ENCODE peak calls at places on chromosomes 11 and 22, in eight cellular contexts. I, U, C, Y, B, H, R and W are unnamed samples.

GRCh38 chr22:32042924-32043323 is at the start of gene SLC5A1:
- DNase-seq in U (no peak), C (no peak), I (no peak), B (no peak), R (no peak), Y (no peak), H (no peak), W (no peak)

GRCh38 chr11:12271241-12271640 is 106.1 kb upstream of the PARVA start:
- DNase-seq in B (no peak), U (no peak), H (no peak), R (no peak), Y (no peak), C (no peak), I (no peak), W (no peak)

GRCh38 chr11:24513837-24514594 is 17.2 kb downstream of the LUZP2 start:
- DNase-seq in I (no peak), H (no peak), U (no peak), B (no peak), R (no peak), C (no peak), Y (no peak), W (no peak)

GRCh38 chr22:39349506-39349966 is 255 bp upstream of the SYNGR1 start:
- DNase-seq in H (peak; percentile 62), R (no peak), C (peak; percentile 42), B (no peak), U (peak; percentile 53), Y (peak; percentile 19), I (peak; percentile 64), W (peak; percentile 60)

GRCh38 chr11:120660024-120660565 is 148.5 kb downstream of the GRIK4 start:
- DNase-seq in Y (no peak), H (peak; percentile 49), R (peak; percentile 32), C (peak; percentile 79), I (peak; percentile 42), U (peak; percentile 44), B (no peak), W (peak; percentile 84)

GRCh38 chr22:36234211-36234610 is 5.1 kb downstream of the APOL2 start:
- DNase-seq in I (no peak), H (no peak), C (no peak), B (no peak), Y (no peak), U (no peak), R (no peak), W (no peak)

GRCh38 chr11:104041792-104042191 is 5.4 kb downstream of the DDI1 start:
- DNase-seq in H (no peak), R (no peak), B (no peak), Y (no peak), C (no peak), I (no peak), U (no peak), W (no peak)

GRCh38 chr11:65297026-65297667 is 17.5 kb upstream of the CDC42EP2 start:
- DNase-seq in C (no peak), H (no peak), B (no peak), Y (no peak), R (no peak), U (no peak), I (no peak), W (no peak)

GRCh38 chr11:132200303-132200936 is 830.0 kb downstream of the NTM start:
- DNase-seq in C (peak; percentile 6), I (no peak), H (no peak), Y (no peak), U (no peak), B (no peak), R (no peak), W (no peak)

GRCh38 chr22:38104084-38104483 is 6.4 kb downstream of the BAIAP2L2 start:
- DNase-seq in U (no peak), I (peak; percentile 61), R (no peak), H (no peak), C (peak; percentile 76), Y (no peak), B (no peak), W (peak; percentile 45)

GRCh38 chr22:29157759-29158535 is 47.7 kb upstream of the EMID1 start:
- DNase-seq in B (no peak), R (no peak), C (peak; percentile 65), I (peak; percentile 37), Y (no peak), U (no peak), H (no peak), W (peak; percentile 31)